ENCODE peak calls at places on chromosomes 4 and X, in seven cellular contexts. One of them, this sample, is unnamed.

GRCh38 chr4:6915041-6916005 is 5.7 kb downstream of the TBC1D14 start:
- DNase-seq in GM12878: no peak
- DNase-seq in K562: peak; percentile 16
- DNase-seq in SK-N-SH: no peak
- DNase-seq in HCT116: no peak
- DNase-seq in HepG2: no peak
- DNase-seq in H1: no peak
- DNase-seq in this sample: no peak

GRCh38 chr4:105990933-105991332 is 95.7 kb downstream of the NPNT start:
- DNase-seq in GM12878: no peak
- DNase-seq in K562: no peak
- DNase-seq in SK-N-SH: peak; percentile 23
- DNase-seq in HCT116: peak; percentile 54
- DNase-seq in HepG2: no peak
- DNase-seq in H1: no peak
- DNase-seq in this sample: no peak

GRCh38 chr4:125432078-125432477 is 117.3 kb downstream of the FAT4 start:
- DNase-seq in GM12878: no peak
- DNase-seq in K562: peak; percentile 1
- DNase-seq in SK-N-SH: no peak
- DNase-seq in HCT116: peak; percentile 1
- DNase-seq in HepG2: peak; percentile 0
- DNase-seq in H1: no peak
- DNase-seq in this sample: no peak

GRCh38 chrX:3345281-3346081 is 971 bp downstream of the MXRA5 start:
- DNase-seq in GM12878: no peak
- DNase-seq in K562: no peak
- DNase-seq in SK-N-SH: peak; percentile 16
- DNase-seq in HCT116: no peak
- DNase-seq in HepG2: no peak
- DNase-seq in H1: peak; percentile 60
- DNase-seq in this sample: no peak

GRCh38 chr4:144666539-144667175 is 20.7 kb downstream of the HHIP start:
- DNase-seq in GM12878: no peak
- DNase-seq in K562: no peak
- DNase-seq in SK-N-SH: no peak
- DNase-seq in HCT116: peak; percentile 6
- DNase-seq in HepG2: no peak
- DNase-seq in H1: no peak
- DNase-seq in this sample: no peak

GRCh38 chrX:150202641-150203248 is 160.4 kb upstream of the MAMLD1 start:
- DNase-seq in GM12878: no peak
- DNase-seq in K562: no peak
- DNase-seq in SK-N-SH: no peak
- DNase-seq in HCT116: no peak
- DNase-seq in HepG2: no peak
- DNase-seq in H1: no peak
- DNase-seq in this sample: no peak

GRCh38 chr4:123397276-123398150 is 918 bp downstream of the SPRY1 start:
- DNase-seq in GM12878: no peak
- DNase-seq in K562: peak; percentile 21
- DNase-seq in SK-N-SH: peak; percentile 65
- DNase-seq in HCT116: peak; percentile 47
- DNase-seq in HepG2: peak; percentile 75
- DNase-seq in H1: peak; percentile 80
- DNase-seq in this sample: no peak

GRCh38 chr4:132642196-132642817 is 506.8 kb upstream of the PCDH10 start:
- DNase-seq in GM12878: peak; percentile 3
- DNase-seq in K562: peak; percentile 10
- DNase-seq in SK-N-SH: peak; percentile 46
- DNase-seq in HCT116: peak; percentile 48
- DNase-seq in HepG2: peak; percentile 20
- DNase-seq in H1: peak; percentile 51
- DNase-seq in this sample: peak; percentile 8

GRCh38 chrX:12802741-12803140 is 11.5 kb downstream of the PRPS2 start:
- DNase-seq in GM12878: no peak
- DNase-seq in K562: no peak
- DNase-seq in SK-N-SH: no peak
- DNase-seq in HCT116: no peak
- DNase-seq in HepG2: no peak
- DNase-seq in H1: no peak
- DNase-seq in this sample: no peak

GRCh38 chr4:3073158-3074077 is 920 bp downstream of the HTT-AS start:
- DNase-seq in GM12878: no peak
- DNase-seq in K562: no peak
- DNase-seq in SK-N-SH: peak; percentile 59
- DNase-seq in HCT116: no peak
- DNase-seq in HepG2: peak; percentile 74
- DNase-seq in H1: no peak
- DNase-seq in this sample: no peak

GRCh38 chrX:48021026-48021900 is 14.5 kb downstream of the SPACA5 start:
- DNase-seq in GM12878: peak; percentile 62
- DNase-seq in K562: peak; percentile 41
- DNase-seq in SK-N-SH: peak; percentile 86
- DNase-seq in HCT116: no peak
- DNase-seq in HepG2: peak; percentile 71
- DNase-seq in H1: peak; percentile 78
- DNase-seq in this sample: no peak

GRCh38 chr4:128565565-128566186 is 243.8 kb upstream of the JADE1 start:
- DNase-seq in GM12878: no peak
- DNase-seq in K562: peak; percentile 54
- DNase-seq in SK-N-SH: peak; percentile 42
- DNase-seq in HCT116: peak; percentile 46
- DNase-seq in HepG2: peak; percentile 51
- DNase-seq in H1: peak; percentile 80
- DNase-seq in this sample: no peak

GRCh38 chr4:110260299-110260698 is 61.9 kb upstream of the ELOVL6 start:
- DNase-seq in GM12878: no peak
- DNase-seq in K562: no peak
- DNase-seq in SK-N-SH: no peak
- DNase-seq in HCT116: no peak
- DNase-seq in HepG2: no peak
- DNase-seq in H1: no peak
- DNase-seq in this sample: no peak

GRCh38 chr4:70836081-70836480 is 3.6 kb downstream of the GRSF1 start:
- DNase-seq in GM12878: no peak
- DNase-seq in K562: no peak
- DNase-seq in SK-N-SH: no peak
- DNase-seq in HCT116: no peak
- DNase-seq in HepG2: no peak
- DNase-seq in H1: no peak
- DNase-seq in this sample: no peak

GRCh38 chr4:1763550-1764080 is 29.5 kb upstream of the FGFR3 start:
- DNase-seq in GM12878: no peak
- DNase-seq in K562: peak; percentile 73
- DNase-seq in SK-N-SH: peak; percentile 39
- DNase-seq in HCT116: no peak
- DNase-seq in HepG2: peak; percentile 73
- DNase-seq in H1: no peak
- DNase-seq in this sample: no peak

GRCh38 chrX:50450324-50450723 is 20.3 kb downstream of the DGKK start:
- DNase-seq in GM12878: no peak
- DNase-seq in K562: no peak
- DNase-seq in SK-N-SH: no peak
- DNase-seq in HCT116: no peak
- DNase-seq in HepG2: peak; percentile 46
- DNase-seq in H1: no peak
- DNase-seq in this sample: no peak

GRCh38 chr4:90718926-90719325 is 591.7 kb downstream of the CCSER1 start:
- DNase-seq in GM12878: no peak
- DNase-seq in K562: no peak
- DNase-seq in SK-N-SH: no peak
- DNase-seq in HCT116: no peak
- DNase-seq in HepG2: no peak
- DNase-seq in H1: no peak
- DNase-seq in this sample: no peak

GRCh38 chr4:53840643-53841042 is 223.8 kb downstream of the CHIC2 start:
- DNase-seq in GM12878: no peak
- DNase-seq in K562: no peak
- DNase-seq in SK-N-SH: no peak
- DNase-seq in HCT116: no peak
- DNase-seq in HepG2: no peak
- DNase-seq in H1: no peak
- DNase-seq in this sample: no peak

DNA sequence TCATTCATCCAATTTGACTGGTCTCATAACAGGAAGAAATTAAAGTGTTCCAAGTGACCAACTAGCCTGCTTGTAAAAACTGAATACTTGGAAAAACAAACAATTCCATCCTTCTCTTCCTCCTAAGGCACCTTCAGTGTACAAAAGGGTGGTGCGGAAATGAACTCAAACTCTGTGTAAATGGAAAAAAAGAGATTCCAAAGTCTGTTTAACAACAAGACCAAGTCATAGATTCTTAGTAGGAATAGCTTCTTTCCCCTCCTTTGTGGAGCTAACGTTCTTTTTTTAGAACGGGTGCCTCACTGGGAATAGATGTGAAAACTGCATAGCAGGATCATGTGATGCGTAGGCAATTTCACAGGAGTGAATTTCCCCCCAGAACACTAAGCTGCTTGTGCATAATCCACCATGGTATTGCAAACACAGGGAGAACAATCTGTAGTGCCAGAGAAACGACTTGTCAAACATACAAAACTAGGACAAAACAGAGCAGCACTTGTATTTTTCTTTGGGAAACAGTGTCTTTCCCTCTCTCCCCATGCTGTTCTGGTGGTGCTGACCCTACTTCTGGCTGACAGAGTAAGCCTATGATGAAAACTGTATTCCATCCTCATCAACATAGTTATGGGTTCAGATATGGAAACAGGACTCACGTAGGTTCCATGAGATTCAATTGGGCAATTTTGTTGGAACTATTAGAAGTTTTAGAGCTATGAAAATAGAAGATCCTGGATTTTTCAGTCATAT is 13.2 kb upstream of the SOD3 start:
- DNase-seq in GM12878: no peak
- DNase-seq in K562: no peak
- DNase-seq in SK-N-SH: no peak
- DNase-seq in HCT116: no peak
- DNase-seq in HepG2: no peak
- DNase-seq in H1: no peak
- DNase-seq in this sample: no peak
- H3K27ac ChIP-seq in GM12878: no peak overlapping the region
- H3K27ac ChIP-seq in K562: no peak overlapping the region
- H3K27ac ChIP-seq in SK-N-SH: peak overlapping the region; percentile 9
- H3K27ac ChIP-seq in HCT116: no peak overlapping the region
- H3K27ac ChIP-seq in HepG2: no peak overlapping the region
- H3K27ac ChIP-seq in H1: no peak overlapping the region
- H3K27ac ChIP-seq in this sample: no peak overlapping the region

GRCh38 chr4:186068581-186069402 is at the start of gene TLR3:
- DNase-seq in GM12878: no peak
- DNase-seq in K562: no peak
- DNase-seq in SK-N-SH: no peak
- DNase-seq in HCT116: no peak
- DNase-seq in HepG2: no peak
- DNase-seq in H1: peak; percentile 22
- DNase-seq in this sample: no peak
- TF ChIP-seq SIN3A in GM12878: no peak
- TF ChIP-seq SIN3A in K562: no peak
- TF ChIP-seq SIN3A in SK-N-SH: no peak
- TF ChIP-seq SIN3A in HCT116: no peak
- TF ChIP-seq SIN3A in HepG2: no peak
- TF ChIP-seq SIN3A in H1: no peak
- TF ChIP-seq SIN3A in this sample: no peak

GRCh38 chrX:54933150-54933826 is 12.7 kb downstream of the TRO start:
- DNase-seq in GM12878: no peak
- DNase-seq in K562: no peak
- DNase-seq in SK-N-SH: no peak
- DNase-seq in HCT116: no peak
- DNase-seq in HepG2: no peak
- DNase-seq in H1: no peak
- DNase-seq in this sample: no peak

GRCh38 chrX:54934058-54934457 is 13.4 kb downstream of the TRO start:
- DNase-seq in GM12878: no peak
- DNase-seq in K562: no peak
- DNase-seq in SK-N-SH: no peak
- DNase-seq in HCT116: no peak
- DNase-seq in HepG2: no peak
- DNase-seq in H1: no peak
- DNase-seq in this sample: no peak

GRCh38 chrX:54934890-54935289 is 14.3 kb downstream of the TRO start:
- DNase-seq in GM12878: no peak
- DNase-seq in K562: no peak
- DNase-seq in SK-N-SH: no peak
- DNase-seq in HCT116: no peak
- DNase-seq in HepG2: no peak
- DNase-seq in H1: no peak
- DNase-seq in this sample: no peak

GRCh38 chrX:54937416-54937815 is 16.8 kb downstream of the TRO start:
- DNase-seq in GM12878: no peak
- DNase-seq in K562: no peak
- DNase-seq in SK-N-SH: no peak
- DNase-seq in HCT116: no peak
- DNase-seq in HepG2: no peak
- DNase-seq in H1: no peak
- DNase-seq in this sample: no peak
- H3K27ac ChIP-seq in GM12878: no peak overlapping the region
- H3K27ac ChIP-seq in K562: no peak overlapping the region
- H3K27ac ChIP-seq in SK-N-SH: no peak overlapping the region
- H3K27ac ChIP-seq in HCT116: no peak overlapping the region
- H3K27ac ChIP-seq in HepG2: no peak overlapping the region
- H3K27ac ChIP-seq in H1: no peak overlapping the region
- H3K27ac ChIP-seq in this sample: no peak overlapping the region

GRCh38 chrX:125333583-125333982 is 13.9 kb downstream of the TEX13C start:
- DNase-seq in GM12878: no peak
- DNase-seq in K562: no peak
- DNase-seq in SK-N-SH: no peak
- DNase-seq in HCT116: no peak
- DNase-seq in HepG2: no peak
- DNase-seq in H1: no peak
- DNase-seq in this sample: no peak
- TF ChIP-seq SIN3A in GM12878: no peak
- TF ChIP-seq SIN3A in K562: no peak
- TF ChIP-seq SIN3A in SK-N-SH: no peak
- TF ChIP-seq SIN3A in HCT116: no peak
- TF ChIP-seq SIN3A in HepG2: no peak
- TF ChIP-seq SIN3A in H1: no peak
- TF ChIP-seq SIN3A in this sample: no peak

DNA sequence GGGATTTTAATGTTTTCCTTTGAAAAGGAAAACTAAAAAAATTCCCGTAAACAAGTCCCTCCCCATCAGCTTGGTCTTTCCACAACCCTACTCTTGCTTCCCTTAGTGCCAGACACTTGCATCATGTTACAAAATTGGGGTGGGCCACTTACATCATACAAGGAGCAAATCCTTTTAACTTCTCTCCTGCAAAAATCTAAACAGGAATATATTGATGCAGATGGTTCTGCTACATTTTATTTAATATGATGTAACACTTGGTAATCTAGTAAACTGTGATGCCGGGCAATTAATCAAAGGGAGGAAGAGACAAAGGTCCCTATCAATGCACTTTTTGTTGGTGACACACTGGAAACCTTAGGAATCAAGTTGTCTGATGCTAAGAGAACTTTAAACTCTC is 125.3 kb downstream of the UBE2K start:
- DNase-seq in GM12878: no peak
- DNase-seq in K562: no peak
- DNase-seq in SK-N-SH: no peak
- DNase-seq in HCT116: no peak
- DNase-seq in HepG2: no peak
- DNase-seq in H1: no peak
- DNase-seq in this sample: no peak
- H3K27ac ChIP-seq in GM12878: no peak overlapping the region
- H3K27ac ChIP-seq in K562: no peak overlapping the region
- H3K27ac ChIP-seq in SK-N-SH: peak overlapping the region; percentile 2
- H3K27ac ChIP-seq in HCT116: no peak overlapping the region
- H3K27ac ChIP-seq in HepG2: no peak overlapping the region
- H3K27ac ChIP-seq in H1: no peak overlapping the region
- H3K27ac ChIP-seq in this sample: peak overlapping the region; percentile 72

GRCh38 chrX:40612511-40612910 is 10.7 kb upstream of the MPC1L start:
- DNase-seq in GM12878: no peak
- DNase-seq in K562: no peak
- DNase-seq in SK-N-SH: no peak
- DNase-seq in HCT116: no peak
- DNase-seq in HepG2: no peak
- DNase-seq in H1: no peak
- DNase-seq in this sample: no peak
- TF ChIP-seq SIN3A in GM12878: no peak
- TF ChIP-seq SIN3A in K562: no peak
- TF ChIP-seq SIN3A in SK-N-SH: no peak
- TF ChIP-seq SIN3A in HCT116: no peak
- TF ChIP-seq SIN3A in HepG2: no peak
- TF ChIP-seq SIN3A in H1: no peak
- TF ChIP-seq SIN3A in this sample: no peak

This sample was measured in Panc1.